ENCODE peak calls at places on chromosome 22, in nine cellular contexts. N is fibroblast of lung, D is IMR-90, V is left ventricle myocardium inferior, R is AG04450, X is right atrium auricular region, A is neural progenitor cell, P is A549, L is GM23338. U is an unnamed sample.

GRCh38 chr22:27133951-27134664 is 476.7 kb downstream of the MIAT start:
- DNase-seq in X (peak; percentile 87), P (peak; percentile 73), V (no peak), L (no peak), D (peak; percentile 86), A (no peak), N (peak; percentile 96), R (no peak), U (no peak)

GRCh38 chr22:17057959-17058814 is 26.6 kb upstream of the IL17RA start:
- DNase-seq in L (peak; percentile 81), D (peak; percentile 73), R (peak; percentile 46), A (peak; percentile 76), N (peak; percentile 60), X (no peak), P (peak; percentile 68), V (no peak), U (peak; percentile 73)

GRCh38 chr22:35538801-35539321 is 1.8 kb upstream of the RASD2 start:
- DNase-seq in N (no peak), X (no peak), A (peak; percentile 55), V (no peak), P (peak; percentile 44), R (no peak), L (peak; percentile 81), D (no peak), U (peak; percentile 51)

GRCh38 chr22:43628253-43628649 is 183.9 kb downstream of the EFCAB6 start:
- DNase-seq in N (no peak), A (no peak), V (no peak), R (no peak), L (no peak), X (no peak), D (no peak), P (no peak), U (no peak)

GRCh38 chr22:19517171-19517500 is 7.1 kb downstream of the CLDN5 start:
- DNase-seq in P (no peak), X (no peak), N (no peak), D (no peak), V (no peak), A (no peak), L (no peak), R (no peak), U (no peak)

GRCh38 chr22:28759861-28760560 is 12.5 kb upstream of the CCDC117 start:
- DNase-seq in N (peak; percentile 9), A (peak; percentile 28), R (no peak), X (no peak), D (peak; percentile 18), L (peak; percentile 82), P (peak; percentile 18), V (no peak), U (no peak)

GRCh38 chr22:31818481-31819392 is 64.9 kb downstream of the DEPDC5 start:
- DNase-seq in L (peak; percentile 20), X (no peak), P (peak; percentile 12), N (peak; percentile 68), V (no peak), R (no peak), A (peak; percentile 15), D (peak; percentile 48), U (no peak)

GRCh38 chr22:27630754-27631153 is 170.8 kb downstream of the MN1 start:
- DNase-seq in D (no peak), N (no peak), P (no peak), L (peak; percentile 81), X (no peak), A (peak; percentile 73), V (no peak), R (no peak), U (no peak)

GRCh38 chr22:42929838-42930155 is 72.7 kb upstream of the ARFGAP3 start:
- DNase-seq in X (no peak), P (no peak), R (no peak), V (no peak), A (no peak), D (no peak), N (no peak), L (no peak), U (no peak)

GRCh38 chr22:49015993-49016908 is 811.4 kb downstream of the BRD1 start:
- DNase-seq in P (no peak), R (no peak), A (no peak), X (peak; percentile 61), D (no peak), L (no peak), V (no peak), N (no peak), U (no peak)

GRCh38 chr22:18091916-18092526 is 14.2 kb downstream of the PEX26 start:
- DNase-seq in P (peak; percentile 78), D (peak; percentile 43), R (no peak), X (peak; percentile 77), A (no peak), L (no peak), N (peak; percentile 72), V (peak; percentile 80), U (no peak)

GRCh38 chr22:37178350-37179125 is 9.5 kb downstream of the C1QTNF6 start:
- DNase-seq in X (no peak), R (no peak), L (no peak), V (no peak), D (no peak), N (peak; percentile 33), A (peak; percentile 85), P (peak; percentile 69), U (no peak)

GRCh38 chr22:37219534-37219933 is 7.3 kb upstream of the SSTR3 start:
- DNase-seq in X (no peak), P (no peak), R (no peak), A (no peak), D (no peak), N (no peak), L (no peak), V (no peak), U (no peak)

GRCh38 chr22:31843526-31843925 is 89.7 kb downstream of the DEPDC5 start:
- DNase-seq in V (no peak), D (no peak), R (no peak), L (no peak), P (no peak), X (no peak), A (no peak), N (no peak), U (no peak)

GRCh38 chr22:43890901-43891331 is 897 bp downstream of the PNPLA5 start:
- DNase-seq in P (no peak), D (peak; percentile 33), R (no peak), X (no peak), A (no peak), L (peak; percentile 61), N (peak; percentile 20), V (no peak), U (no peak)

GRCh38 chr22:35627267-35628041 is 10.3 kb upstream of the MB start:
- DNase-seq in P (peak; percentile 94), V (peak; percentile 82), D (peak; percentile 90), N (peak; percentile 89), X (peak; percentile 90), A (peak; percentile 81), L (peak; percentile 85), R (peak; percentile 66), U (no peak)

GRCh38 chr22:36194971-36195370 is 6.6 kb downstream of the APOL4 start:
- DNase-seq in R (peak; percentile 52), V (peak; percentile 38), L (peak; percentile 82), P (peak; percentile 59), D (peak; percentile 77), A (peak; percentile 83), N (peak; percentile 65), X (peak; percentile 83), U (peak; percentile 47)

GRCh38 chr22:31876156-31877035 is 67.9 kb upstream of the YWHAH start:
- DNase-seq in N (no peak), A (no peak), L (no peak), V (no peak), P (no peak), D (no peak), X (no peak), R (no peak), U (no peak)

GRCh38 chr22:25048659-25049657 is 96.4 kb downstream of the KIAA1671 start:
- DNase-seq in A (peak; percentile 80), R (no peak), N (peak; percentile 36), V (peak; percentile 66), P (peak; percentile 64), D (peak; percentile 23), L (peak; percentile 86), X (peak; percentile 69), U (peak; percentile 71)

GRCh38 chr22:48391171-48391711 is 1436.4 kb downstream of the BRD1 start:
- DNase-seq in A (no peak), R (no peak), L (no peak), V (no peak), X (peak; percentile 49), P (no peak), D (no peak), N (no peak), U (no peak)

GRCh38 chr22:38967451-38968450 is 10.3 kb downstream of the APOBEC3A start:
- DNase-seq in D (no peak), R (no peak), X (peak; percentile 61), L (no peak), P (no peak), V (no peak), N (no peak), A (no peak), U (no peak)
- TF ChIP-seq CTCF in D (no peak), R (no peak), X (no peak), L (no peak), P (no peak), V (no peak), N (no peak), A (no peak), U (no peak)

GRCh38 chr22:39149915-39150847 is 2.3 kb downstream of the CBX7 start:
- DNase-seq in D (no peak), X (no peak), R (no peak), A (peak; percentile 40), N (no peak), L (peak; percentile 50), P (no peak), V (no peak), U (no peak)
- TF ChIP-seq CTCF in D (no peak), X (no peak), R (no peak), A (peak; percentile 11), N (no peak), L (peak; percentile 16), P (no peak), V (no peak), U (no peak)

DNA sequence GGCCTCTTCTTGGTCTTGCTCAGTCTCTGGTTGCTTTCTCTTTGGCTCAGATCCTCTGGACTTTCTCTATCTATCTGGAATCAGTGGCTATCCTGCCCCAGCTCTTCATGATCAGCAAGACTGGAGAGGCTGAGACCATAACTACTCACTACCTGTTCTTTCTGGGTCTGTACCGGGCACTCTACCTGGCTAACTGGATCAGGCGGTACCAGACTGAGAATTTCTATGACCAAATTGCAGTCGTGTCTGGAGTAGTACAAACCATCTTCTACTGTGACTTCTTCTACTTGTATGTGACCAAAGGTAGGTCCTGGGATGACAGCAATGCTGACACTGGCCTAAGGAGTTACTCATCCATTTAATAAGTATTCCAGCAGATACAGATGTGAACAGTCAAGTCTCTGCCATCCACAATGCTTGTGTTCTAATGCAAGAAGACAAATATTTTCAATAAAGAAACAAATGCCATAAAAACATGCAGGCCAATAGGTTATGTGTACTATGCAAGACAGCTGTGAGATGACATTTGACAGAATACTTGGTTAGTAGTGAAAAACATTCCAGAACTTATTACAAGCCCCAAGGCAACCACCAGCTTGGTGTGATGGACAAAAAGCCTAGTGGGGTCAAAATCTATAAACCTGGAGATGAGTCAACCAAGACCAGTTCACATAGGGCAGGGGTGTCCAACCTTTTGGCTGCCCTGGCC is 13.4 kb downstream of the KDELR3 start:
- DNase-seq in R (no peak), A (no peak), L (no peak), V (no peak), P (no peak), D (no peak), X (no peak), N (no peak), U (no peak)
- TF ChIP-seq CTCF in R (no peak), A (no peak), L (no peak), V (no peak), P (no peak), D (no peak), X (no peak), N (no peak), U (no peak)

GRCh38 chr22:21643533-21644357 is 1.6 kb downstream of the SDF2L1 start:
- DNase-seq in X (no peak), V (no peak), L (no peak), D (no peak), P (no peak), N (no peak), R (no peak), A (no peak), U (no peak)
- TF ChIP-seq CTCF in X (no peak), V (no peak), L (no peak), D (no peak), P (no peak), N (no peak), R (no peak), A (no peak), U (no peak)

U was measured in neural crest cell.